ENCODE peak calls at places on chromosomes 1 and 21, in five cellular contexts. One of them, this sample, is unnamed.

GRCh38 chr1:15696956-15697521 is 12.9 kb downstream of the PLEKHM2 start:
- DNase-seq in cardiac muscle cell: no peak
- DNase-seq in heart right ventricle: no peak
- DNase-seq in left ventricle myocardium inferior: no peak
- DNase-seq in SK-N-SH: no peak
- DNase-seq in this sample: no peak

GRCh38 chr1:197683895-197684553 is 91.3 kb downstream of the DENND1B start:
- DNase-seq in cardiac muscle cell: no peak
- DNase-seq in SK-N-SH: peak
- DNase-seq in left ventricle myocardium inferior: no peak
- DNase-seq in heart right ventricle: no peak
- DNase-seq in this sample: no peak

GRCh38 chr1:52751589-52752306 is 25.5 kb downstream of the ZYG11B start:
- DNase-seq in SK-N-SH: no peak
- DNase-seq in heart right ventricle: no peak
- DNase-seq in left ventricle myocardium inferior: no peak
- DNase-seq in cardiac muscle cell: peak
- DNase-seq in this sample: peak

GRCh38 chr1:229572286-229572685 is 13.8 kb upstream of the ABCB10 start:
- DNase-seq in cardiac muscle cell: no peak
- DNase-seq in SK-N-SH: no peak
- DNase-seq in left ventricle myocardium inferior: no peak
- DNase-seq in heart right ventricle: no peak
- DNase-seq in this sample: no peak

GRCh38 chr1:15101801-15102200 is 51.7 kb upstream of the TMEM51 start:
- DNase-seq in left ventricle myocardium inferior: no peak
- DNase-seq in SK-N-SH: no peak
- DNase-seq in cardiac muscle cell: no peak
- DNase-seq in heart right ventricle: no peak
- DNase-seq in this sample: no peak

GRCh38 chr1:23810818-23811420 is 10.4 kb upstream of the GALE start:
- DNase-seq in left ventricle myocardium inferior: no peak
- DNase-seq in heart right ventricle: no peak
- DNase-seq in cardiac muscle cell: peak
- DNase-seq in SK-N-SH: peak
- DNase-seq in this sample: no peak

GRCh38 chr1:85569737-85570404 is 10.7 kb upstream of the CCN1 start:
- DNase-seq in SK-N-SH: no peak
- DNase-seq in heart right ventricle: no peak
- DNase-seq in cardiac muscle cell: no peak
- DNase-seq in left ventricle myocardium inferior: no peak
- DNase-seq in this sample: no peak

GRCh38 chr1:2640626-2641025 is 7.8 kb upstream of the MMEL1 start:
- DNase-seq in left ventricle myocardium inferior: no peak
- DNase-seq in heart right ventricle: no peak
- DNase-seq in SK-N-SH: no peak
- DNase-seq in cardiac muscle cell: no peak
- DNase-seq in this sample: no peak

GRCh38 chr1:20921285-20921684 is 134.2 kb upstream of the HP1BP3 start:
- DNase-seq in SK-N-SH: no peak
- DNase-seq in cardiac muscle cell: no peak
- DNase-seq in left ventricle myocardium inferior: no peak
- DNase-seq in heart right ventricle: no peak
- DNase-seq in this sample: no peak

GRCh38 chr1:216173315-216173714 is 249.9 kb downstream of the USH2A start:
- DNase-seq in left ventricle myocardium inferior: no peak
- DNase-seq in heart right ventricle: no peak
- DNase-seq in cardiac muscle cell: no peak
- DNase-seq in SK-N-SH: no peak
- DNase-seq in this sample: no peak

GRCh38 chr1:201640624-201641023 is 101.7 kb downstream of the NAV1 start:
- DNase-seq in SK-N-SH: no peak
- DNase-seq in cardiac muscle cell: no peak
- DNase-seq in left ventricle myocardium inferior: peak
- DNase-seq in heart right ventricle: peak
- DNase-seq in this sample: no peak

GRCh38 chr1:65421341-65422174 is 1.1 kb downstream of the LEPR start:
- DNase-seq in cardiac muscle cell: no peak
- DNase-seq in SK-N-SH: no peak
- DNase-seq in left ventricle myocardium inferior: no peak
- DNase-seq in heart right ventricle: no peak
- DNase-seq in this sample: no peak

GRCh38 chr1:57443004-57443403 is 19.1 kb upstream of the DAB1 start:
- DNase-seq in heart right ventricle: no peak
- DNase-seq in left ventricle myocardium inferior: no peak
- DNase-seq in cardiac muscle cell: no peak
- DNase-seq in SK-N-SH: no peak
- DNase-seq in this sample: no peak

GRCh38 chr1:164320780-164321683 is 238.0 kb upstream of the PBX1 start:
- DNase-seq in SK-N-SH: peak
- DNase-seq in cardiac muscle cell: peak
- DNase-seq in heart right ventricle: peak
- DNase-seq in left ventricle myocardium inferior: peak
- DNase-seq in this sample: peak

GRCh38 chr1:116855788-116856187 is 53.9 kb upstream of the PTGFRN start:
- DNase-seq in SK-N-SH: peak
- DNase-seq in left ventricle myocardium inferior: no peak
- DNase-seq in heart right ventricle: no peak
- DNase-seq in cardiac muscle cell: no peak
- DNase-seq in this sample: no peak

GRCh38 chr21:16193758-16194606 is 464.2 kb downstream of the USP25 start:
- DNase-seq in left ventricle myocardium inferior: peak
- DNase-seq in heart right ventricle: peak
- DNase-seq in cardiac muscle cell: peak
- DNase-seq in SK-N-SH: no peak
- DNase-seq in this sample: peak

GRCh38 chr1:46086581-46086980 is 45.8 kb downstream of the PIK3R3 start:
- DNase-seq in SK-N-SH: no peak
- DNase-seq in left ventricle myocardium inferior: no peak
- DNase-seq in heart right ventricle: no peak
- DNase-seq in cardiac muscle cell: no peak
- DNase-seq in this sample: no peak

GRCh38 chr1:3625151-3625907 is 514 bp downstream of the TPRG1L start:
- DNase-seq in SK-N-SH: peak
- DNase-seq in cardiac muscle cell: peak
- DNase-seq in left ventricle myocardium inferior: no peak
- DNase-seq in heart right ventricle: peak
- DNase-seq in this sample: peak

GRCh38 chr1:206854401-206855129 is 10.9 kb upstream of the IL20 start:
- DNase-seq in heart right ventricle: no peak
- DNase-seq in left ventricle myocardium inferior: no peak
- DNase-seq in cardiac muscle cell: no peak
- DNase-seq in SK-N-SH: no peak
- DNase-seq in this sample: no peak

GRCh38 chr21:37866027-37866426 is 50.2 kb downstream of the KCNJ6 start:
- DNase-seq in cardiac muscle cell: no peak
- DNase-seq in left ventricle myocardium inferior: no peak
- DNase-seq in SK-N-SH: no peak
- DNase-seq in heart right ventricle: no peak
- DNase-seq in this sample: no peak

GRCh38 chr1:14733053-14733778 is 134.7 kb downstream of the KAZN start:
- DNase-seq in heart right ventricle: no peak
- DNase-seq in left ventricle myocardium inferior: no peak
- DNase-seq in SK-N-SH: no peak
- DNase-seq in cardiac muscle cell: peak
- DNase-seq in this sample: no peak

GRCh38 chr1:39995973-39996393 is 41.0 kb downstream of the MFSD2A start:
- DNase-seq in left ventricle myocardium inferior: no peak
- DNase-seq in heart right ventricle: no peak
- DNase-seq in SK-N-SH: no peak
- DNase-seq in cardiac muscle cell: no peak
- DNase-seq in this sample: no peak

DNA sequence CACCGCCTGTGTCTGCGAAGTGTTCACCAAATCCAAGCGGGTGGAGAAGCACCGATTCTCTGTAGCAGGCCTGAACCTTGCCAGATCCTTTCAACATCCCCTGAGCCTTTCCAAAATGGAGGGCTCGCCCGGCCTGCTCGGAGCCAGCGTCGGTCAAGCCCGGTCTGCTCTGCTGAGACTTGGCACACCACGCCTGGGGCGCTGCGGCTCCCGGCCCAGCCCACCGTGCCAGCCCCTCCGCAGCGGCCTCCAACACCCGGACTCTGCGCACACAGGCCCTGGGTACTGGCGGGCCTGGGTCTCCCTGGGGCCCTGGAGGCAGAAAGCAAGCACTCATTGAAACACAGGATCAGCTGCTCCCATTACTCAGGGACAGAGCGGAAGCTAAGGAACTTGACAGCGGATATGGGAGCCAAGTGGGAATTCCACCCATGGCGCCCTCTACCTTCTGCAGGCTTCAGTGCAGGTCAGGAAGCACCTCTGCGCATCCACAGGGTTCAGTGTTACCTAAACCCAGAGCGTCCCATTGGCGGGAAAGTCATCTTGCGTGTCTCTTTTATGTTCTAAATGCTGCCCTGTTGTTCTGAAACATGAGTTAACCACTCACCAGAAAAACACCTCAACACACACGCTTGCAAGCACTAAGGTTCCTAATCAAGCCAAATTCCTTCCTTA is 159.9 kb downstream of the ZBTB18 start:
- DNase-seq in left ventricle myocardium inferior: no peak
- DNase-seq in SK-N-SH: peak
- DNase-seq in heart right ventricle: no peak
- DNase-seq in cardiac muscle cell: peak
- DNase-seq in this sample: peak
- TF ChIP-seq CTCF in left ventricle myocardium inferior: peak
- TF ChIP-seq CTCF in SK-N-SH: peak
- TF ChIP-seq CTCF in heart right ventricle: peak
- TF ChIP-seq CTCF in cardiac muscle cell: peak
- TF ChIP-seq CTCF in this sample: peak

DNA sequence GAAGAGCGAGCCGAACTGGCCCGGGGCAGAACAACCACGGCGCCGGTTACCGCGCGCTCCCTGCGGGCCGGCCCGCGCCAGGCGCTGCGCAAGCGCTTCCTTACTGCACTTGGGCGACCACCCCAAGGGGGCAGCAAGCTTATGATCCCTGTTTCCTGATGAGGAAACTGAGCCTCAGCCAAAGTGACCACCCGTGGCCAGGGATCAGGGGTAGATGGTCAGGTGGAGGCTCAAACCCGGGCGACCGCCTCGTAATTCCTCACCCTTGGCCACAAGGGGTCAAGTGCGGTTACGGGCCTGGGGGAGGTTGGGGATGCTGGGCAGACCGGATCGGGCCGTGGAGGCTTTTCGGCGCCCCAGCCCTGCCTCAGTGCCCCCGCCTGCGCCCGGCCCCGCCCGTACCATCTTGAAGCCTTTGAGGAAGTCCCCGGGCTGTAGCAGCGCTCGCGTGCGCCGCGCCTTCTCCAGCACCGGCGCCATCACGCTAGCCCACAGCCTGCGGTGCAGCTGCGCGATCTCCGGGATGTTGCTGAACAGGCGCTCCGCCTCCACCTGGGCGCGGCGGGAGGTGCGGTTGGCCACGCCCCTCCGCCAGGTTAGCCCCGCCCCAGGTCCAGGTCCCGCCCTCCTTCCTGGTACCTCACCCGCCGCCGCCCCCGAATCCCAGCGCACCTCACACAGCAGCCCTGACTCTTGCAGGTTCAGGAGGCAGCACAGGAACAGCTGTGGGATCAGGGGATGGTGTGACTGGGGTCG is 5.3 kb upstream of the TNFRSF25 start:
- DNase-seq in left ventricle myocardium inferior: no peak
- DNase-seq in heart right ventricle: no peak
- DNase-seq in SK-N-SH: no peak
- DNase-seq in cardiac muscle cell: no peak
- DNase-seq in this sample: peak
- H3K27ac ChIP-seq in left ventricle myocardium inferior: no peak
- H3K27ac ChIP-seq in heart right ventricle: no peak
- H3K27ac ChIP-seq in SK-N-SH: no peak
- H3K27ac ChIP-seq in cardiac muscle cell: no peak
- H3K27ac ChIP-seq in this sample: no peak

DNA sequence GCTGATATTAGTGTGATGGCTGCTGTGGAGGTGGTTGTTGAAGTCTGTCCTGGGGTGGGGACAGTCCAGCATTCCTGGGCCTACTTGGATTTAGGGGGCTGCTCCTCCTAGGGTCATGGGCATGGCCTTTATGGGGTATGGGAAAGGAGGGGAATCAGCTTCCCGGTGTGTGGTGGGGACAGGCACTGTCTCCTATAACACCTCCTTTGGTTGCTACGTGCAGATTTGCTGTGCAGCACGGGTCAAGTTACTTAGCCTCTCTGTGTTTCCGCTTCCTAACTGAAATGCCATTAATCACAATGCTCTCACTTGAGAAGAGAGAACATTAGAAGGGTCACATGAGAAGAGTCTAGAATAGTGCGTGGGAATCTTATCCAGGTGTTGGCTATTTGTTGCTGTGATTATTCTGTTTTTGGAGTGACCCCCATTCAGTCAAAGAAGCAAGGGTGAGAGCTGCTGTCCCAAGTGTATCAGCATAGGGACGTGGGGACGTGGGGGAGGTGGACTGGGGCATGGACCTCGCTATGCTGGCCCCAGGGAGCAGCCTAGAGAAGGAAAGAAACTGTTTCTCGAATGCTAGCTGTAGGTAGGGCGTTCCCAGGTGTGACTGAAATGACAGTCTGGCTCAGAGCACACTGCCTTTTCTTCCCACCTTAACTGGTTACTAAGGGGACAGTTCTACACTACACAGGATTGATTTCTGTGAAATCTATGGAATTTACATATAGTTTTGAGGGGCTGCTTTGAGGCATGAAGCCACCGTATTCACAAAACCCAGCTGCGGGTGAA is 19.9 kb downstream of the SOX13 start:
- DNase-seq in cardiac muscle cell: no peak
- DNase-seq in SK-N-SH: no peak
- DNase-seq in left ventricle myocardium inferior: no peak
- DNase-seq in heart right ventricle: no peak
- DNase-seq in this sample: no peak
- H3K4me3 ChIP-seq in cardiac muscle cell: no peak
- H3K4me3 ChIP-seq in SK-N-SH: no peak
- H3K4me3 ChIP-seq in left ventricle myocardium inferior: no peak
- H3K4me3 ChIP-seq in heart right ventricle: no peak
- H3K4me3 ChIP-seq in this sample: no peak

GRCh38 chr1:100146958-100147357 is 14.0 kb downstream of the TRMT13 start:
- DNase-seq in left ventricle myocardium inferior: no peak
- DNase-seq in SK-N-SH: no peak
- DNase-seq in cardiac muscle cell: no peak
- DNase-seq in heart right ventricle: no peak
- DNase-seq in this sample: no peak

GRCh38 chr1:100142343-100142742 is 9.4 kb downstream of the TRMT13 start:
- DNase-seq in heart right ventricle: no peak
- DNase-seq in cardiac muscle cell: no peak
- DNase-seq in left ventricle myocardium inferior: no peak
- DNase-seq in SK-N-SH: no peak
- DNase-seq in this sample: no peak

GRCh38 chr1:100141192-100141591 is 8.2 kb downstream of the TRMT13 start:
- DNase-seq in left ventricle myocardium inferior: no peak
- DNase-seq in heart right ventricle: no peak
- DNase-seq in cardiac muscle cell: no peak
- DNase-seq in SK-N-SH: no peak
- DNase-seq in this sample: no peak

GRCh38 chr1:100147875-100148274 is 14.9 kb downstream of the TRMT13 start:
- DNase-seq in left ventricle myocardium inferior: no peak
- DNase-seq in cardiac muscle cell: no peak
- DNase-seq in heart right ventricle: no peak
- DNase-seq in SK-N-SH: no peak
- DNase-seq in this sample: no peak

DNA sequence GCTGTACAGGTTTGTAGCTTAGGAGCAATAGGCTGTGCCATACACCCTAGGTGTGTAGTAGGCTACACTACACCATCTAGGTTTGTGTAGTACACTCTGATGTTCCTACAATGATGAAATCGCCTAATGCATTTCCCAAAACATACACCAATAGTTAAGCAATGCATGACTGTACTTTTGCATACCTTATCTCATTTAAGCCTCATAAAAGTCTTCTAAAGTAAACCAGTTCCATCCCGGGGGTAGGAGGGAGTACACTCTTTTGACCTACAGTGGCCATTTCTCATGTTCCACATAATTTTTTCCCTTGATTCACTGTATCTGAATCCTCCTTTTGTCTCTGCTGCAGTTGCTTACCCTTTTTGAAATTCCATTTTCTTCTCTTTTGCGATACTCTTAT is 12.2 kb downstream of the TRMT13 start:
- DNase-seq in heart right ventricle: no peak
- DNase-seq in SK-N-SH: no peak
- DNase-seq in cardiac muscle cell: no peak
- DNase-seq in left ventricle myocardium inferior: no peak
- DNase-seq in this sample: no peak
- TF ChIP-seq CTCF in heart right ventricle: no peak
- TF ChIP-seq CTCF in SK-N-SH: no peak
- TF ChIP-seq CTCF in cardiac muscle cell: no peak
- TF ChIP-seq CTCF in left ventricle myocardium inferior: no peak
- TF ChIP-seq CTCF in this sample: no peak